ENCODE peak calls at places on chromosomes 16 and 17, in seven cellular contexts. W is stimulated activated CD4-positive, alpha-beta T cell treated with anti-CD3 and anti-CD28 coated beads, Interleukin-1b, Interleukin-23, amount 100 ng/mL, for 24 hours; X is HS-27A; Z is kidney glomerular epithelial cell; F is NCI-H1694 treated with DMSO at 0.1 percent for 48 hours; P is stimulated activated CD8-positive, alpha-beta memory T cell treated with anti-CD3 and anti-CD28 coated beads, Interleukin-15, amount 100 ng/mL, for 48 hours; V is lower lobe of right lung. I is an unnamed sample.

GRCh38 chr16:23448392-23448791 is 4.6 kb downstream of the COG7 start:
- DNase-seq in W (no peak), V (no peak), P (no peak), F (no peak), Z (peak; percentile 68), X (no peak), I (no peak)

GRCh38 chr16:88804552-88805339 is 1.2 kb downstream of the CDT1 start:
- DNase-seq in P (no peak), V (no peak), Z (no peak), W (no peak), F (no peak), X (no peak), I (no peak)

GRCh38 chr17:1379208-1379929 is 20.7 kb downstream of the YWHAE start:
- DNase-seq in Z (no peak), P (no peak), F (no peak), X (no peak), W (no peak), V (no peak), I (peak; percentile 26)

GRCh38 chr17:10802487-10803284 is 1.2 kb downstream of the TMEM238L start:
- DNase-seq in X (no peak), P (no peak), F (no peak), Z (no peak), W (no peak), V (no peak), I (no peak)

GRCh38 chr16:19542138-19542821 is 13.2 kb upstream of the VPS35L start:
- DNase-seq in F (no peak), V (no peak), W (no peak), P (no peak), X (no peak), Z (no peak), I (peak; percentile 20)

GRCh38 chr17:38454528-38454927 is 26.3 kb downstream of the ARHGAP23 start:
- DNase-seq in V (peak; percentile 78), P (no peak), F (peak; percentile 35), Z (peak; percentile 71), W (no peak), X (no peak), I (peak; percentile 97)

GRCh38 chr17:36675786-36676185 is 74.4 kb downstream of the MRM1 start:
- DNase-seq in W (no peak), Z (no peak), F (no peak), X (no peak), P (no peak), V (no peak), I (no peak)

GRCh38 chr17:40361925-40362695 is 2.4 kb downstream of the GJD3 start:
- DNase-seq in P (no peak), X (no peak), V (no peak), F (no peak), W (no peak), Z (no peak), I (no peak)

GRCh38 chr16:86158688-86159360 is 259.9 kb downstream of the IRF8 start:
- DNase-seq in F (no peak), P (no peak), X (no peak), Z (no peak), V (no peak), W (no peak), I (no peak)

GRCh38 chr17:59427425-59427921 is 96.0 kb downstream of the YPEL2 start:
- DNase-seq in V (no peak), W (peak; percentile 35), F (no peak), P (peak; percentile 32), Z (peak; percentile 75), X (peak; percentile 79), I (peak; percentile 84)

GRCh38 chr16:52191533-52192134 is 355.3 kb downstream of the TOX3 start:
- DNase-seq in P (peak; percentile 10), V (peak; percentile 54), F (peak; percentile 35), X (peak; percentile 24), W (peak; percentile 6), Z (peak; percentile 65), I (peak; percentile 69)

GRCh38 chr17:30554839-30555751 is 77.9 kb downstream of the GOSR1 start:
- DNase-seq in W (no peak), V (peak; percentile 37), P (no peak), Z (no peak), X (no peak), F (no peak), I (no peak)

GRCh38 chr17:43328650-43329049 is 70.1 kb upstream of the ARL4D start:
- DNase-seq in X (no peak), P (no peak), Z (no peak), W (no peak), F (no peak), V (no peak), I (no peak)

GRCh38 chr17:81066072-81066471 is 31.1 kb downstream of the BAIAP2 start:
- DNase-seq in W (no peak), Z (no peak), X (no peak), V (no peak), P (no peak), F (no peak), I (no peak)

GRCh38 chr17:3894927-3895343 is 2.1 kb upstream of the CAMKK1 start:
- DNase-seq in F (no peak), Z (no peak), P (no peak), W (no peak), V (peak; percentile 70), X (no peak), I (no peak)

GRCh38 chr17:1003972-1004768 is 7.2 kb downstream of the TIMM22 start:
- DNase-seq in V (no peak), W (no peak), Z (no peak), X (no peak), P (no peak), F (no peak), I (no peak)

GRCh38 chr17:18231156-18231555 is 5.7 kb downstream of the LLGL1 start:
- DNase-seq in V (no peak), F (no peak), X (no peak), W (no peak), Z (no peak), P (no peak), I (peak; percentile 43)

GRCh38 chr17:73192894-73193701 is at the start of gene COG1:
- DNase-seq in Z (peak; percentile 65), X (no peak), F (peak; percentile 74), W (peak; percentile 67), P (peak; percentile 50), V (peak; percentile 90), I (peak; percentile 86)

GRCh38 chr16:53695070-53695469 is 8.6 kb downstream of the RPGRIP1L start:
- DNase-seq in W (no peak), V (no peak), P (no peak), X (no peak), F (no peak), Z (peak; percentile 8), I (no peak)

GRCh38 chr16:72875291-72876036 is 172.5 kb downstream of the ZFHX3 start:
- DNase-seq in P (no peak), W (no peak), X (no peak), Z (no peak), V (no peak), F (peak; percentile 68), I (no peak)

GRCh38 chr17:62591323-62591722 is 36.1 kb upstream of the MRC2 start:
- DNase-seq in W (no peak), P (no peak), Z (no peak), F (no peak), X (no peak), V (no peak), I (no peak)

GRCh38 chr17:6496116-6496481 is 51.8 kb downstream of the PIMREG start:
- DNase-seq in Z (no peak), X (no peak), W (no peak), P (peak; percentile 8), V (peak; percentile 31), F (no peak), I (no peak)

GRCh38 chr16:57371494-57372371 is 557 bp upstream of the CX3CL1 start:
- DNase-seq in F (no peak), X (no peak), W (no peak), V (peak; percentile 30), P (no peak), Z (no peak), I (no peak)

GRCh38 chr17:29653995-29654714 is 31.4 kb upstream of the CORO6 start:
- DNase-seq in X (no peak), V (no peak), F (no peak), Z (no peak), P (no peak), W (no peak), I (no peak)

GRCh38 chr17:44878627-44879221 is 20.5 kb downstream of the EFTUD2 start:
- DNase-seq in V (no peak), P (no peak), Z (peak; percentile 22), X (no peak), W (no peak), F (peak; percentile 39), I (peak; percentile 17)

GRCh38 chr16:76913046-76913445 is 277.9 kb upstream of the MON1B start:
- DNase-seq in F (no peak), V (no peak), Z (peak; percentile 22), P (no peak), W (no peak), X (no peak), I (no peak)